ENCODE peak calls at places on chromosome 17, in nine cellular contexts. U, A, I, R, O, L, K, D and E are unnamed samples.

GRCh38 chr17:50447870-50448573 is 20.7 kb downstream of the CHAD start:
- DNase-seq in L (no peak), I (no peak), K (no peak), D (no peak), U (no peak), A (no peak), R (no peak), O (no peak), E (no peak)

GRCh38 chr17:72031219-72031906 is 89.5 kb upstream of the SOX9 start:
- DNase-seq in K (no peak), O (no peak), A (no peak), I (no peak), L (no peak), D (no peak), R (no peak), U (no peak), E (no peak)

GRCh38 chr17:66304304-66305174 is 2.1 kb downstream of the PRKCA start:
- DNase-seq in R (no peak), D (no peak), K (no peak), L (no peak), O (no peak), I (peak), A (no peak), U (peak), E (no peak)

GRCh38 chr17:62617894-62618472 is 9.5 kb upstream of the MRC2 start:
- DNase-seq in K (peak), I (no peak), L (no peak), O (no peak), A (no peak), D (no peak), U (peak), R (no peak), E (no peak)

GRCh38 chr17:37667039-37667438 is 23.8 kb upstream of the DDX52 start:
- DNase-seq in O (no peak), K (no peak), U (no peak), R (no peak), I (no peak), L (no peak), A (no peak), D (no peak), E (no peak)

GRCh38 chr17:8063761-8064589 is 23.5 kb downstream of the ALOX12B start:
- DNase-seq in O (no peak), D (no peak), L (no peak), U (no peak), R (no peak), K (no peak), A (peak), I (peak), E (no peak)

GRCh38 chr17:75785016-75785769 is 587 bp downstream of the UNK start:
- DNase-seq in D (peak), K (peak), R (peak), A (peak), U (peak), I (peak), O (peak), L (no peak), E (peak)

GRCh38 chr17:48596000-48596734 is 2.6 kb upstream of the HOXB5 start:
- DNase-seq in O (no peak), D (no peak), L (no peak), U (no peak), I (no peak), R (no peak), K (no peak), A (no peak), E (no peak)

GRCh38 chr17:73803867-73804539 is 159.8 kb upstream of the SDK2 start:
- DNase-seq in K (no peak), A (no peak), L (no peak), I (no peak), O (no peak), R (no peak), D (no peak), U (no peak), E (no peak)

GRCh38 chr17:63987616-63988478 is 10.3 kb upstream of the PRR29 start:
- DNase-seq in L (no peak), K (no peak), D (no peak), R (no peak), I (no peak), O (no peak), U (no peak), A (no peak), E (no peak)

GRCh38 chr17:73018599-73018998 is 73.9 kb downstream of the SLC39A11 start:
- DNase-seq in I (no peak), D (no peak), O (no peak), R (no peak), A (no peak), K (no peak), L (no peak), U (no peak), E (no peak)

GRCh38 chr17:1294157-1294717 is 14.8 kb downstream of the TRARG1 start:
- DNase-seq in U (no peak), O (no peak), K (no peak), D (no peak), R (no peak), L (no peak), A (no peak), I (no peak), E (no peak)

GRCh38 chr17:14448816-14449215 is 147.9 kb downstream of the HS3ST3B1 start:
- DNase-seq in U (no peak), A (no peak), I (no peak), D (no peak), O (no peak), R (no peak), L (no peak), K (no peak), E (no peak)

GRCh38 chr17:57210224-57210553 is 46.1 kb upstream of the MSI2 start:
- DNase-seq in D (no peak), K (no peak), A (no peak), O (no peak), I (no peak), U (no peak), R (no peak), L (no peak), E (no peak)

GRCh38 chr17:7803981-7804380 is 30.0 kb upstream of the KDM6B start:
- DNase-seq in R (no peak), A (no peak), U (peak), L (no peak), D (no peak), I (no peak), K (peak), O (no peak), E (no peak)

GRCh38 chr17:80455328-80455710 is 21.1 kb downstream of the NPTX1 start:
- DNase-seq in U (no peak), R (peak), A (no peak), I (peak), D (peak), L (no peak), K (no peak), O (no peak), E (peak)

GRCh38 chr17:10337976-10338375 is 34.8 kb downstream of the MYH13 start:
- DNase-seq in I (no peak), K (peak), L (no peak), A (no peak), R (no peak), O (no peak), U (peak), D (no peak), E (no peak)

GRCh38 chr17:44198721-44199552 is 747 bp downstream of the ATXN7L3 start:
- DNase-seq in R (peak), O (peak), I (peak), A (no peak), D (peak), L (peak), K (no peak), U (peak), E (peak)

GRCh38 chr17:32514587-32514986 is 27.8 kb downstream of the CDK5R1 start:
- DNase-seq in D (no peak), I (no peak), O (no peak), K (no peak), U (no peak), R (no peak), L (no peak), A (no peak), E (no peak)

GRCh38 chr17:64187093-64187895 is 57.4 kb upstream of the ERN1 start:
- DNase-seq in D (no peak), I (no peak), K (no peak), U (no peak), R (no peak), L (no peak), O (no peak), A (no peak), E (no peak)

GRCh38 chr17:72338847-72339790 is 218.3 kb downstream of the SOX9 start:
- DNase-seq in U (peak), L (peak), A (no peak), R (no peak), O (no peak), D (no peak), K (peak), I (no peak), E (no peak)

GRCh38 chr17:57505841-57506240 is 239.3 kb downstream of the CCDC182 start:
- DNase-seq in U (no peak), A (no peak), O (no peak), K (no peak), L (no peak), D (no peak), R (no peak), I (no peak), E (no peak)

GRCh38 chr17:30395398-30396022 is 16.8 kb downstream of the CPD start:
- DNase-seq in K (no peak), D (no peak), U (no peak), O (no peak), R (no peak), L (no peak), I (no peak), A (no peak), E (no peak)

GRCh38 chr17:47935961-47936360 is 5.4 kb upstream of the PNPO start:
- DNase-seq in D (no peak), R (no peak), K (peak), O (no peak), L (no peak), U (peak), A (no peak), I (no peak), E (no peak)

GRCh38 chr17:15216481-15216880 is 48.6 kb downstream of the PMP22 start:
- DNase-seq in O (no peak), D (no peak), U (no peak), R (no peak), L (no peak), I (no peak), K (no peak), A (no peak), E (no peak)

GRCh38 chr17:794876-795275 is 12.7 kb downstream of the MRM3 start:
- DNase-seq in L (no peak), O (peak), U (peak), A (peak), R (peak), K (peak), I (peak), D (peak), E (peak)

GRCh38 chr17:81866440-81867122 is 4.6 kb downstream of the ARHGDIA start:
- DNase-seq in R (no peak), L (no peak), I (no peak), U (peak), K (peak), D (no peak), O (no peak), A (no peak), E (no peak)

GRCh38 chr17:57773557-57773956 is 28.5 kb upstream of the CCDC182 start:
- DNase-seq in O (no peak), L (no peak), I (no peak), K (no peak), D (no peak), R (no peak), A (no peak), U (no peak), E (no peak)

GRCh38 chr17:49602783-49603182 is 27.1 kb downstream of the NXPH3 start:
- DNase-seq in K (no peak), U (no peak), R (no peak), D (no peak), L (no peak), O (no peak), A (no peak), I (no peak), E (no peak)

GRCh38 chr17:4475001-4475400 is 23.7 kb upstream of the SPNS2 start:
- DNase-seq in L (no peak), K (no peak), R (no peak), O (no peak), U (no peak), I (no peak), D (no peak), A (no peak), E (no peak)

GRCh38 chr17:68033636-68034451 is 1.7 kb upstream of the KPNA2 start:
- DNase-seq in A (no peak), U (peak), D (no peak), O (no peak), R (no peak), L (no peak), K (peak), I (peak), E (peak)

GRCh38 chr17:80792373-80792781 is 199.3 kb upstream of the CHMP6 start:
- DNase-seq in L (no peak), K (no peak), D (no peak), R (no peak), A (peak), O (peak), I (no peak), U (peak), E (no peak)

GRCh38 chr17:38701504-38702165 is 3.4 kb upstream of the MLLT6 start:
- DNase-seq in I (no peak), D (no peak), U (peak), K (peak), A (no peak), L (no peak), O (no peak), R (no peak), E (no peak)

GRCh38 chr17:62648247-62648953 is 20.9 kb downstream of the MRC2 start:
- DNase-seq in L (no peak), O (no peak), U (no peak), R (no peak), I (peak), A (no peak), K (peak), D (no peak), E (no peak)

GRCh38 chr17:82772026-82772425 is 20.2 kb downstream of the TBCD start:
- DNase-seq in L (no peak), I (no peak), A (no peak), R (no peak), D (no peak), K (peak), U (peak), O (no peak), E (no peak)

GRCh38 chr17:48575673-48576478 is 2.3 kb downstream of the HOXB4 start:
- DNase-seq in O (no peak), A (no peak), I (no peak), L (no peak), K (peak), R (no peak), U (no peak), D (no peak), E (no peak)

DNA sequence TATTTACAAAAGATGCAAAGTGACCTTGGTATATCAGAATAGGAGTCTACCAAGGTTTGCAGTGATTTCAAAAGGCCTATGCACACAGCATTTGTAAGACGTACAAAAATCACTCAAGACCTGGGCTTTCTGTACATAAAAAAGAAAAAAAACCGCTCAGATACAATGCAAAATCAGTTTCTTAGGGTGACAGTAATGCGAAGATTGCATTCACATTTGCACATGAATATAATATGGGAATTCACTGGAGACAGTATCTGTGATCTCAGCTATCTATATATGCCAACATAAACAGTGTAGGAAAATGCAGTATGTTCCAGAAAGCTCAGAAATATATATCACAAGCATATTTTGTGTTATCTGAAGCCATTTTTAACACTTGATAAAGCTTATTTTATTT is 176.4 kb upstream of the MYOCD start:
- DNase-seq in D (no peak), A (no peak), I (no peak), K (no peak), R (no peak), O (no peak), U (no peak), L (no peak), E (no peak)
- TF ChIP-seq CTCF in D (no peak), A (no peak), I (no peak), K (no peak), R (no peak), O (no peak), U (no peak), L (no peak), E (no peak)

GRCh38 chr17:46763416-46763815 is 55.1 kb downstream of the WNT3 start:
- DNase-seq in R (no peak), I (no peak), A (no peak), U (no peak), K (no peak), L (no peak), O (no peak), D (no peak), E (no peak)
- TF ChIP-seq CTCF in R (no peak), I (no peak), A (no peak), U (no peak), K (no peak), L (no peak), O (no peak), D (no peak), E (no peak)

DNA sequence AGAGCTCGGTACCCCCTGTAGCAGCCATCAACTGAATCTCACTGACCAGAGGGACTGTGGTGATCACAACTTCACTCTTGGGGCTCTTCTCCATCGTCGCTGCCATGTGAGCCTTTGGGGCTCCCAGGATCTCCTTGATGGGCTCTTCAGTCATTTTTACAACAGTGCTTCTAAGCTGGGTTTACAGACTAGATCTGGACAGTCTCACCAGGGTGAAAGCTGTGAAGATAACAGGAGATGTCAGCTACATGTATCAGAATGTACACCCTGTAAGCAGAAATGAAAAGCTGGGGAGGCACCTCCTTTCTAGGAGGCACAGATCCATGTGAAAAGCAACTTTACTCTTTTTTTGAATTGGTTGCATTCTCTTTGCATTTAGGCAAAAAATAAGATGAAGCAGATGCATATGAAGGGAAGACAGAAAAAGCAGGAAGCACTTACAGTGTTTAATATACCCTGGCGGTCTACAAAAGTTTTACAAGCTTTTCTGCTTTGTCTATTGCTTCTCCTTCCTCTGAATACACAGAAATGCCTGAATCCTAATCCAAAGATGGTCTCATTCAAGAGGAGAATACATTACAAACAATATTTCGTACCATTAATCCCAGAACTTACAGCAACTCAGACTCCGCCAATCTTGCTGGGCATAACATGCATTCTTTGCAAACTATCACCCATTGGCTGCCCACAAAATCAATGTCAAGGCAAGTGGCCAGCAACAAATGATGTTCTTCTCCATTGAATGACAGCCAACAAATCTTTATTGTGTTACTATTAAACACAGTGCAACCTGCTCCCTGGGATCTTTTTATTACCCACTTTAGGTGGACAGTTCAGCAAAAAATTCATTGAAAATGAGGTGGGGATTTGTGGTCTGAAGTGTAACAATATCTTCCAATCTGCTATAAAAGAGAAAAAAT is 1.5 kb downstream of the TMEM100 start:
- DNase-seq in L (no peak), A (no peak), K (no peak), I (no peak), D (no peak), U (no peak), O (no peak), R (no peak), E (no peak)
- TF ChIP-seq CTCF in L (no peak), A (no peak), K (no peak), I (no peak), D (no peak), U (no peak), O (no peak), R (no peak), E (no peak)

GRCh38 chr17:6711081-6711674 is 2.0 kb downstream of the SLC13A5 start:
- DNase-seq in O (no peak), A (no peak), I (no peak), U (no peak), D (no peak), R (no peak), L (no peak), K (no peak), E (no peak)

GRCh38 chr17:6712058-6712853 is 913 bp downstream of the SLC13A5 start:
- DNase-seq in D (no peak), I (peak), R (no peak), O (no peak), A (no peak), L (no peak), K (peak), U (peak), E (no peak)

GRCh38 chr17:6708357-6708961 is 4.7 kb downstream of the SLC13A5 start:
- DNase-seq in L (no peak), O (no peak), I (no peak), R (no peak), U (no peak), K (no peak), A (no peak), D (no peak), E (no peak)

GRCh38 chr17:6711681-6712057 is 1.5 kb downstream of the SLC13A5 start:
- DNase-seq in L (no peak), I (no peak), U (no peak), R (no peak), K (no peak), D (no peak), A (no peak), O (no peak), E (no peak)

GRCh38 chr17:6710317-6710716 is 2.9 kb downstream of the SLC13A5 start:
- DNase-seq in A (no peak), R (no peak), I (no peak), D (no peak), L (no peak), O (no peak), K (no peak), U (no peak), E (no peak)
- TF ChIP-seq CTCF in A (no peak), R (no peak), I (no peak), D (no peak), L (no peak), O (no peak), K (no peak), U (no peak), E (no peak)

GRCh38 chr17:77036841-77037381 is 103.9 kb upstream of the SEC14L1 start:
- DNase-seq in D (no peak), A (peak), U (peak), K (peak), O (no peak), I (no peak), R (no peak), L (no peak), E (no peak)
- TF ChIP-seq CTCF in D (no peak), A (no peak), U (no peak), K (no peak), O (no peak), I (no peak), R (no peak), L (no peak), E (no peak)

GRCh38 chr17:45292696-45293412 is 24.0 kb downstream of the MAP3K14 start:
- DNase-seq in A (no peak), L (no peak), K (no peak), I (no peak), U (no peak), D (no peak), O (no peak), R (no peak), E (no peak)

GRCh38 chr17:45294506-45294905 is 22.3 kb downstream of the MAP3K14 start:
- DNase-seq in R (no peak), A (no peak), I (no peak), D (no peak), K (peak), U (peak), O (no peak), L (no peak), E (no peak)

GRCh38 chr17:45296003-45296832 is 20.6 kb downstream of the MAP3K14 start:
- DNase-seq in U (peak), D (no peak), K (peak), A (no peak), L (no peak), I (no peak), R (no peak), O (no peak), E (no peak)

GRCh38 chr17:45291170-45291805 is 25.5 kb downstream of the MAP3K14 start:
- DNase-seq in R (no peak), A (no peak), L (no peak), K (no peak), U (no peak), O (no peak), D (no peak), I (no peak), E (no peak)

GRCh38 chr17:45293413-45294211 is 23.2 kb downstream of the MAP3K14 start:
- DNase-seq in U (peak), I (no peak), O (peak), L (no peak), K (peak), R (peak), A (peak), D (peak), E (no peak)
- TF ChIP-seq CTCF in U (peak), I (no peak), O (no peak), L (no peak), K (no peak), R (no peak), A (no peak), D (no peak), E (no peak)

DNA sequence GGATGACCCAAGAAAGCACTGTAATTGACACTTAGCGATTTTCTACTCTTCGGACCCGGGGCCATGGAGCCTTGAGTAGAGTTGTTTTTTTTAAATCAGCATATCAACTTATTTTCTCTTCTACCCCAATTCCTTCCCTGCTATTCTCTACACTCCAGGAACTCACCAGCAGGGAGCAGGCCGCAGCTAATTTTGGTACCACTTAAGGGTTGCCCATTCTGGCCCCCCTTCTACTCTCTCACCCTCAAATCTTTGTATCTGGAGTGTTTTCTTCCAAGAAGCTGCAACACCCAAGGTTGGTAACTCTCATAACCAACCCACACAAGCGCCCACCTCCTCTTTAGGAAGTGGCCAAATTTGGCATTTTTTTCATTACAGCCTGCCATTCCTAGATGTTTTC is 5.5 kb upstream of the ERAL1 start:
- DNase-seq in O (no peak), D (no peak), K (peak), R (no peak), A (no peak), L (no peak), U (peak), I (no peak), E (no peak)
- TF ChIP-seq CTCF in O (no peak), D (no peak), K (peak), R (no peak), A (no peak), L (no peak), U (no peak), I (no peak), E (no peak)